ENCODE peak calls at places on chromosome 22, in six cellular contexts. U is RWPE1; L is AG09309; Z is adipocyte; D is stimulated activated CD8-positive, alpha-beta memory T cell treated with anti-CD3 and anti-CD28 coated beads, Interleukin-4, amount 100 ng/mL, for 1 hour; W is RPMI7951. I is an unnamed sample.
A peak's percentile ranks its signal among the peaks of the same experiment; 100 is the strongest.

GRCh38 chr22:49328076-49328475 is 499.6 kb downstream of the BRD1 start:
- DNase-seq in Z (no peak), L (no peak), W (no peak), U (no peak), D (no peak), I (no peak)

GRCh38 chr22:20290578-20291248 is 22.6 kb upstream of the RTN4R start:
- DNase-seq in Z (no peak), D (no peak), L (no peak), U (no peak), W (no peak), I (no peak)

GRCh38 chr22:36395061-36395849 is 7.5 kb upstream of the MYH9 start:
- DNase-seq in L (no peak), D (no peak), U (no peak), W (no peak), Z (no peak), I (no peak)

GRCh38 chr22:46933040-46933439 is 170.6 kb downstream of the TBC1D22A start:
- DNase-seq in W (no peak), D (no peak), U (no peak), L (no peak), Z (no peak), I (no peak)

GRCh38 chr22:27206001-27206746 is 548.8 kb downstream of the MIAT start:
- DNase-seq in Z (peak; percentile 52), W (no peak), L (no peak), D (no peak), U (no peak), I (no peak)

GRCh38 chr22:24429411-24430365 is 2.3 kb downstream of the ADORA2A start:
- DNase-seq in L (no peak), U (no peak), D (no peak), Z (no peak), W (peak; percentile 68), I (no peak)

GRCh38 chr22:30267382-30268302 is 991 bp upstream of the OSM start:
- DNase-seq in D (no peak), W (no peak), L (no peak), Z (no peak), U (no peak), I (no peak)

GRCh38 chr22:38355275-38355674 is 38.0 kb upstream of the CSNK1E start:
- DNase-seq in L (no peak), D (no peak), U (no peak), Z (no peak), W (no peak), I (no peak)

GRCh38 chr22:39237276-39238123 is 7.3 kb downstream of the PDGFB start:
- DNase-seq in U (no peak), D (no peak), Z (no peak), L (no peak), W (no peak), I (no peak)

GRCh38 chr22:23715811-23716355 is 25.1 kb downstream of the RGL4 start:
- DNase-seq in W (no peak), L (no peak), D (no peak), Z (no peak), U (no peak), I (no peak)

GRCh38 chr22:33519140-33519973 is 400.9 kb downstream of the LARGE1 start:
- DNase-seq in Z (peak; percentile 77), D (no peak), W (no peak), L (peak; percentile 28), U (no peak), I (peak; percentile 22)

GRCh38 chr22:47443836-47444745 is 681.6 kb downstream of the TBC1D22A start:
- DNase-seq in W (no peak), D (no peak), U (no peak), L (no peak), Z (no peak), I (no peak)

GRCh38 chr22:49415219-49415951 is 412.3 kb downstream of the BRD1 start:
- DNase-seq in Z (no peak), W (no peak), D (no peak), U (no peak), L (no peak), I (no peak)

GRCh38 chr22:19912236-19912999 is 29.2 kb upstream of the COMT start:
- DNase-seq in U (no peak), Z (no peak), D (no peak), L (no peak), W (no peak), I (no peak)

GRCh38 chr22:39431821-39432251 is 25.0 kb upstream of the MGAT3 start:
- DNase-seq in D (no peak), W (no peak), L (peak; percentile 8), U (no peak), Z (no peak), I (no peak)

GRCh38 chr22:44915441-44915840 is 94.4 kb downstream of the PHF21B start:
- DNase-seq in D (no peak), Z (no peak), U (no peak), L (no peak), W (no peak), I (no peak)

GRCh38 chr22:32542332-32543019 is 67.9 kb downstream of the FBXO7 start:
- DNase-seq in W (no peak), U (no peak), Z (no peak), D (no peak), L (no peak), I (no peak)

GRCh38 chr22:30159561-30160353 is 79.5 kb downstream of the HORMAD2 start:
- DNase-seq in U (peak; percentile 9), D (no peak), W (peak; percentile 67), L (peak; percentile 23), Z (peak; percentile 86), I (no peak)

GRCh38 chr22:49446145-49446758 is 381.4 kb downstream of the BRD1 start:
- DNase-seq in W (no peak), L (no peak), U (no peak), Z (no peak), D (no peak), I (no peak)

GRCh38 chr22:43333156-43333555 is 10.0 kb downstream of the SCUBE1 start:
- DNase-seq in U (no peak), D (no peak), L (no peak), W (no peak), Z (no peak), I (no peak)

GRCh38 chr22:44532466-44533025 is 34.5 kb upstream of the RTL6 start:
- DNase-seq in W (no peak), L (no peak), Z (no peak), D (no peak), U (no peak), I (no peak)

GRCh38 chr22:23685205-23685784 is 5.5 kb upstream of the RGL4 start:
- DNase-seq in Z (no peak), D (no peak), W (peak; percentile 28), L (no peak), U (peak; percentile 9), I (no peak)

GRCh38 chr22:46738961-46739870 is 1.2 kb upstream of the CERK start:
- DNase-seq in L (no peak), D (no peak), U (peak; percentile 79), Z (peak; percentile 54), W (no peak), I (peak; percentile 53)

GRCh38 chr22:31947296-31947695 is 3.0 kb downstream of the YWHAH start:
- DNase-seq in Z (no peak), U (peak; percentile 23), L (no peak), D (no peak), W (peak; percentile 29), I (no peak)

GRCh38 chr22:45831394-45831793 is 145.6 kb downstream of the WNT7B start:
- DNase-seq in D (no peak), U (peak; percentile 4), L (no peak), W (peak; percentile 23), Z (peak; percentile 55), I (no peak)

GRCh38 chr22:48099671-48100070 is 1337.2 kb downstream of the TBC1D22A start:
- DNase-seq in Z (no peak), U (no peak), L (no peak), D (no peak), W (no peak), I (no peak)

GRCh38 chr22:50469377-50470305 is 5.2 kb downstream of the SBF1 start:
- DNase-seq in U (peak; percentile 72), D (peak; percentile 88), L (no peak), W (peak; percentile 69), Z (no peak), I (peak; percentile 84)

GRCh38 chr22:46462726-46463371 is 74.6 kb downstream of the CELSR1 start:
- DNase-seq in L (peak; percentile 34), D (no peak), W (peak; percentile 90), Z (peak; percentile 37), U (peak; percentile 82), I (no peak)

GRCh38 chr22:11626422-11626773 is 3901.6 kb upstream of the OR11H1 start:
- DNase-seq in W (no peak), L (no peak), U (no peak), D (no peak), Z (no peak), I (no peak)